ENCODE peak calls at places on chromosomes 1 and 21, in five cellular contexts. N is tibial nerve; D is effector memory CD4-positive, alpha-beta T cell; C is uterus; O is stomach. V is an unnamed sample.

GRCh38 chr1:230327892-230328284 is 98.2 kb downstream of the PGBD5 start:
- DNase-seq in D (no peak), O (no peak), N (no peak), C (no peak), V (no peak)

GRCh38 chr1:82030830-82031229 is 230.1 kb downstream of the ADGRL2 start:
- DNase-seq in C (no peak), D (no peak), N (no peak), O (no peak), V (no peak)

GRCh38 chr1:9755441-9755995 is 68.2 kb downstream of the CLSTN1 start:
- DNase-seq in C (no peak), N (no peak), D (no peak), O (no peak), V (no peak)

GRCh38 chr1:92872719-92873118 is 40.9 kb downstream of the RPL5 start:
- DNase-seq in N (no peak), C (no peak), O (peak; percentile 27), D (no peak), V (no peak)

GRCh38 chr1:170593173-170593572 is 61.2 kb downstream of the GORAB start:
- DNase-seq in O (no peak), D (no peak), N (no peak), C (peak; percentile 24), V (no peak)

GRCh38 chr21:41831453-41831831 is 47.7 kb downstream of the PRDM15 start:
- DNase-seq in O (no peak), C (no peak), N (no peak), D (no peak), V (no peak)

GRCh38 chr1:159144571-159144970 is 26.8 kb upstream of the CADM3 start:
- DNase-seq in C (no peak), D (no peak), N (no peak), O (no peak), V (no peak)

GRCh38 chr1:77976433-77977076 is 2.3 kb downstream of the FUBP1 start:
- DNase-seq in C (no peak), O (no peak), D (no peak), N (no peak), V (no peak)

GRCh38 chr21:28240586-28240985 is 752.1 kb downstream of the LTN1 start:
- DNase-seq in N (no peak), O (no peak), C (no peak), D (no peak), V (no peak)

GRCh38 chr21:37780991-37781983 is 135.0 kb downstream of the KCNJ6 start:
- DNase-seq in O (no peak), N (no peak), C (no peak), D (no peak), V (no peak)

GRCh38 chr1:81757398-81758020 is 43.2 kb upstream of the ADGRL2 start:
- DNase-seq in N (no peak), C (no peak), O (no peak), D (no peak), V (no peak)

GRCh38 chr1:54882483-54882882 is 4.5 kb downstream of the DHCR24 start:
- DNase-seq in N (no peak), D (no peak), C (no peak), O (no peak), V (no peak)

GRCh38 chr1:203185585-203185984 is 919 bp downstream of the CHI3L1 start:
- DNase-seq in N (no peak), O (no peak), C (no peak), D (no peak), V (no peak)

GRCh38 chr21:20523191-20523590 is 475.0 kb upstream of the NCAM2 start:
- DNase-seq in C (no peak), D (no peak), N (no peak), O (no peak), V (no peak)
- H3K9me3 ChIP-seq in C (no peaks in the 10 kb centered on the region), D (no peaks in the 10 kb centered on the region), N (no peaks in the 10 kb centered on the region), O (no peaks in the 10 kb centered on the region), V (no peaks in the 10 kb centered on the region)

DNA sequence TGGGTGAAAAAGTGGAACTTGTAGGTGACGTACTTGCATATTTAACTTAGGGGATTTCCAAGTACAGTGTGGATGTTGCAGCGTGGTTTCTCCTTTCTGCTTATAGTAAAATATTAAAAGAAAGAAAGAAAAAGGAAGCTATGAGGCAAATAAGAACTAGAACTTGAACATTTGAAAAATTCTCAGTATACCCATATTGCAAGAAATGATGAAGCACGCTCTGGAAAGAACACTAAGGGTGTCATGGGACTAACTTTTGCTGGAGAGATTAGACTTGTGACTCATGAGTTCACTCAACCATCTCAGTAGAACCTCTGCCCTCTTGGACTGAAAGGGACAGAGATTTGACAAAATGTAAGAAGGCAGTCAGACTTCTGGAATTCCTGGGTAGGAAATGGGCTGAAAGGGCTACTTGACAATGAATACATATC is 704.5 kb upstream of the ADGRL4 start:
- DNase-seq in O (no peak), D (no peak), C (no peak), N (no peak), V (no peak)
- H3K9me3 ChIP-seq in O (no peaks in the 10 kb centered on the region), D (no peaks in the 10 kb centered on the region), C (no peaks in the 10 kb centered on the region), N (no peaks in the 10 kb centered on the region), V (no peaks in the 10 kb centered on the region)

DNA sequence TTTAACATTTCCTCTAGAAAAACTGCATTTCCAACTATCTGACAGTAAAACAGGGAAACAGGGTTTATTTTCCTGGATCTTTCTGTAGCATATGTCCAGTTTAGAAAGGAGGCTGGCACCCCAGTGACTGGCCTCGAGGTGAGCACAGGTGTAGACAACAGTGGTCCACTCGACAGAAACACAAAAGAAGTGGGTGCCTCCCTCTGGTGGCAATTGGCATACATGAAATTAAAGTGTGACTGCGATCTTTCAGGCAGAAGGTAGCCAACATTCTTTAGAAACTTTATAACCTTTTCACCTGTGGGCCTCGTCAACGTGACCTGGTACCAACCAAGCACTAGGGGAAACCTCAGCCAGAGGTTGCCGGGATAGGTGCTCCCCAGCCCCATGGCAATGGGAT is 44.0 kb downstream of the PCP4 start:
- DNase-seq in N (no peak), C (no peak), O (no peak), D (no peak), V (no peak)
- H3K9me3 ChIP-seq in N (no peaks in the 10 kb centered on the region), C (no peaks in the 10 kb centered on the region), O (no peaks in the 10 kb centered on the region), D (no peaks in the 10 kb centered on the region), V (no peaks in the 10 kb centered on the region)

GRCh38 chr1:236021424-236022135 is 43.3 kb downstream of the NID1 start:
- DNase-seq in C (peak; percentile 74), N (no peak), O (no peak), D (no peak), V (no peak)

GRCh38 chr1:236016782-236017400 is 48.0 kb downstream of the NID1 start:
- DNase-seq in C (peak; percentile 18), N (no peak), O (no peak), D (no peak), V (no peak)

GRCh38 chr1:236020359-236021000 is 44.4 kb downstream of the NID1 start:
- DNase-seq in D (no peak), C (peak; percentile 66), N (no peak), O (no peak), V (no peak)

GRCh38 chr1:236016083-236016482 is 48.8 kb downstream of the NID1 start:
- DNase-seq in C (peak; percentile 91), O (no peak), N (peak; percentile 87), D (no peak), V (no peak)

DNA sequence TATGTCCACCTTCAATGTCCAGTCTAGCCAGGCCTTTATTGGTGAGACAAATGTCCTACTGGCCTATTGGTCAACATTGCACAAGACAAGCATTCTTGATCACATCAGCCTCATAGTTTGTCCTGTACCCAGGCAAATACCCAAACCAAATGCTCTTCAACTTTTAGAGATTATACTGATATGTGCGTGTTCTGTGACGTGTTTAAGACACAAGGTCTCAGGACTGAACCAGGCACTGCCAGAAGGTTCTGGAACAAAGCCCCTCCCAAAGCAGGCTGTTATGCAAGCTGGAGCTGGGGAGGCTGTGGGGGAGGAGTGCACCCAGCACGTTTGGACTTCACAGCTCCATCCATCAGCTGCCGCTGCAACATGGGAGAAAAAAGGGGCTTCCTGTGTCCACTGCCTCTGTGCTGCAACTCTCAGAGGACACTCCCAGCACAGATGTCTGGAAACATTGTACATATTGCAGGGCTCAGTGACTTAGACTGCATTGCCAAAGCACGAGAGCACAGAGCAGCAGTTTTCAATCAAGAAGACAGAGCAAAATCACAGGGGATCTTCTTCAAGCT is 45.9 kb downstream of the NID1 start:
- DNase-seq in O (peak; percentile 50), N (peak; percentile 78), D (no peak), C (peak; percentile 93), V (no peak)
- H3K9me3 ChIP-seq in O (no peaks in the 10 kb centered on the region), N (no peaks in the 10 kb centered on the region), D (no peaks in the 10 kb centered on the region), C (no peaks in the 10 kb centered on the region), V (no peaks in the 10 kb centered on the region)

DNA sequence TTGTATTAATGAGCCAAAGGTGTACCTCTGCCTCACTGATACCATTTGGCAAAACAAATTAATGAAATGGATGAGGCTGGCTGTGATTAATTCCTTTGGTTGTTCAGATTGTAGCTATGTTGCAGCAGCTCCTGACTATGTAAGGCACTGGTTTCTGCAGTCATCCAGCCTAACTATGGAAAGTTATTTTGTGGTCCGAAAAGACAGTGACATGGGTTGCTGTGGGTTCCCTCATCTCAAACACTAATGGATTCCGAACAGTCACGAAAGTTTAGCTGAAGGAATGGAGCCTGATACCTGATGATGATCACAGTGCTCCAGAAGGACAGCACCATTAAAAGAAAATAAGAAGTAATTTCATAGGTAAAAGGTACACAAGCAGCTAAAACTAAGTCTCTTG is 42.6 kb downstream of the WASF2 start:
- DNase-seq in N (no peak), D (no peak), C (no peak), O (no peak), V (no peak)
- H3K9me3 ChIP-seq in N (no peaks in the 10 kb centered on the region), D (no peaks in the 10 kb centered on the region), C (no peaks in the 10 kb centered on the region), O (no peaks in the 10 kb centered on the region), V (no peaks in the 10 kb centered on the region)

GRCh38 chr1:2834146-2834475 is 32.6 kb upstream of the TTC34 start:
- DNase-seq in D (no peak), O (no peak), C (no peak), N (no peak), V (no peak)
- H3K9me3 ChIP-seq in D (no peaks in the 10 kb centered on the region), O (peaks cover 28% of the 10 kb centered on the region), C (no peaks in the 10 kb centered on the region), N (no peaks in the 10 kb centered on the region), V (no peaks in the 10 kb centered on the region)

DNA sequence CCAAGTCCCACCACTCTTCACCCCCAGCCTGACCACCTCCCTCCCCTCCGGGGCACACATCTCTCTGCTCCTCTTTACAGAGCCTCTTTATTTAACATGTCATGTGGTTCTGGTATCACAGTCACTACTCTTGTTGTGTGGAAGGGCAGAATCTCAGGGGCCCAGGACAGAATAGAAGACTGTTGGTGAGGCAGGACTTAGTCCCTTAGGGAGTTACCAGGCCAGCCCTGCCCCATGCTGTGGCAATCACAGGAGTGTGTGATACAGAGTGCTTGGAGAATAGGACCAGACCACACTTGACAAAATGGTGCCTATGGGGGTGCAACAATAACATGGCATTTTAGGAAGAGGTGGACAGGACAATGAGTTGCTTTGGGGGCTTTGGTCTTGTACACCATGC is 43.0 kb upstream of the CRNN start:
- DNase-seq in D (no peak), O (no peak), N (no peak), C (no peak), V (no peak)
- H3K9me3 ChIP-seq in D (no peaks in the 10 kb centered on the region), O (no peaks in the 10 kb centered on the region), N (no peaks in the 10 kb centered on the region), C (no peaks in the 10 kb centered on the region), V (no peaks in the 10 kb centered on the region)

V was measured in CD8-positive, alpha-beta memory T cell.